ENCODE peak calls at places on chromosomes 6 and 20, in six cellular contexts. D is fibroblast of lung; X is stimulated activated CD8-positive, alpha-beta memory T cell treated with anti-CD3 and anti-CD28 coated beads, Interleukin-12 subunit alpha, Interleukin-12 subunit beta, amount 100 ng/mL, for 1 hour; B is brain microvascular endothelial cell; Q is AG08395; L is GM23248. Y is an unnamed sample.
A peak's percentile ranks its signal among the peaks of the same experiment; 100 is the strongest.

GRCh38 chr20:2300002-2300401 is 4.2 kb downstream of the TGM3 start:
- DNase-seq in D (no peak), X (no peak), B (no peak), Q (no peak), L (no peak), Y (no peak)

GRCh38 chr6:109790131-109790530 is 99.0 kb downstream of the FIG4 start:
- DNase-seq in D (no peak), X (no peak), B (no peak), Q (peak; percentile 45), L (peak; percentile 67), Y (peak; percentile 54)

GRCh38 chr20:21615617-21616080 is 89.8 kb upstream of the PAX1 start:
- DNase-seq in D (peak; percentile 22), X (peak; percentile 14), B (peak; percentile 48), Q (peak; percentile 83), L (peak; percentile 72), Y (no peak)

GRCh38 chr20:38162149-38162548 is 2.9 kb downstream of the TGM2 start:
- DNase-seq in D (no peak), X (no peak), B (no peak), Q (no peak), L (no peak), Y (no peak)

GRCh38 chr6:6728169-6728941 is 139.8 kb downstream of the LY86 start:
- DNase-seq in D (no peak), X (no peak), B (no peak), Q (no peak), L (no peak), Y (no peak)

GRCh38 chr6:19719691-19720127 is 117.5 kb upstream of the ID4 start:
- DNase-seq in D (peak; percentile 22), X (no peak), B (peak; percentile 69), Q (peak; percentile 77), L (peak; percentile 83), Y (no peak)

GRCh38 chr6:44800171-44800671 is 412.7 kb downstream of the CDC5L start:
- DNase-seq in D (peak; percentile 55), X (no peak), B (peak; percentile 69), Q (peak; percentile 40), L (peak; percentile 51), Y (peak; percentile 46)

GRCh38 chr6:79672631-79673065 is 41.5 kb downstream of the SH3BGRL2 start:
- DNase-seq in D (peak; percentile 66), X (no peak), B (peak; percentile 8), Q (peak; percentile 8), L (peak; percentile 33), Y (no peak)

GRCh38 chr6:5175195-5175594 is 85.6 kb downstream of the LYRM4 start:
- DNase-seq in D (no peak), X (no peak), B (no peak), Q (no peak), L (peak; percentile 24), Y (no peak)

GRCh38 chr6:46366190-46366900 is 124.9 kb downstream of the RCAN2 start:
- DNase-seq in D (no peak), X (no peak), B (no peak), Q (no peak), L (no peak), Y (no peak)

GRCh38 chr20:57346477-57346876 is 4.6 kb upstream of the RAE1 start:
- DNase-seq in D (peak; percentile 69), X (peak; percentile 54), B (peak; percentile 77), Q (peak; percentile 70), L (peak; percentile 92), Y (peak; percentile 30)

GRCh38 chr6:11494786-11495564 is 42.6 kb upstream of the TMEM170B start:
- DNase-seq in D (no peak), X (no peak), B (peak; percentile 29), Q (no peak), L (peak; percentile 5), Y (no peak)

GRCh38 chr20:62210496-62210855 is 9.6 kb downstream of the HRH3 start:
- DNase-seq in D (no peak), X (no peak), B (no peak), Q (no peak), L (no peak), Y (no peak)

GRCh38 chr6:13624871-13625288 is 9.7 kb downstream of the NOL7 start:
- DNase-seq in D (peak; percentile 44), X (no peak), B (peak; percentile 27), Q (peak; percentile 45), L (peak; percentile 66), Y (no peak)

GRCh38 chr6:45458672-45459071 is 80.9 kb upstream of the SUPT3H start:
- DNase-seq in D (no peak), X (no peak), B (no peak), Q (no peak), L (no peak), Y (no peak)

GRCh38 chr6:39818695-39819094 is 26.5 kb downstream of the DAAM2 start:
- DNase-seq in D (peak; percentile 34), X (no peak), B (no peak), Q (peak; percentile 53), L (no peak), Y (no peak)

GRCh38 chr6:31585531-31585930 is 546 bp upstream of the LST1 start:
- DNase-seq in D (no peak), X (no peak), B (no peak), Q (no peak), L (peak; percentile 30), Y (no peak)

GRCh38 chr20:17314262-17314661 is 87.4 kb downstream of the PCSK2 start:
- DNase-seq in D (no peak), X (no peak), B (no peak), Q (no peak), L (no peak), Y (no peak)